ENCODE peak calls at places on chromosomes 3 and 15, in six cellular contexts. G, Y, T, Z, A and V are unnamed samples.

GRCh38 chr3:127988770-127989518 is 63.3 kb upstream of the SEC61A1 start:
- DNase-seq in Y (no peak), T (peak), A (no peak), Z (no peak), G (no peak), V (no peak)

GRCh38 chr3:17518189-17519059 is 224.0 kb downstream of the TBC1D5 start:
- DNase-seq in T (no peak), A (no peak), Z (no peak), Y (no peak), G (no peak), V (no peak)

GRCh38 chr3:76668653-76669052 is 371.2 kb upstream of the ROBO2 start:
- DNase-seq in G (no peak), Z (no peak), Y (no peak), A (no peak), T (no peak), V (no peak)

GRCh38 chr3:57977755-57978715 is 30.2 kb upstream of the FLNB start:
- DNase-seq in Y (no peak), Z (no peak), A (no peak), T (peak), G (no peak), V (no peak)

GRCh38 chr3:36784012-36784763 is 19.8 kb upstream of the DCLK3 start:
- DNase-seq in Y (no peak), G (no peak), Z (no peak), A (no peak), T (no peak), V (no peak)

GRCh38 chr3:180980612-180981011 is 8.9 kb downstream of the DNAJC19 start:
- DNase-seq in Y (no peak), T (no peak), Z (no peak), A (no peak), G (no peak), V (no peak)

GRCh38 chr3:99907959-99908544 is 90.4 kb downstream of the CMSS1 start:
- DNase-seq in A (no peak), Z (no peak), Y (no peak), T (no peak), G (no peak), V (no peak)

GRCh38 chr3:196440041-196440537 is 7.9 kb upstream of the UBXN7 start:
- DNase-seq in Y (peak), A (no peak), T (no peak), Z (no peak), G (no peak), V (no peak)

GRCh38 chr15:51111061-51111460 is 16.4 kb upstream of the TNFAIP8L3 start:
- DNase-seq in Y (no peak), G (no peak), A (no peak), Z (no peak), T (no peak), V (no peak)

GRCh38 chr3:149080699-149081091 is 5.6 kb downstream of the HLTF start:
- DNase-seq in T (no peak), Z (no peak), A (no peak), Y (no peak), G (no peak), V (no peak)

GRCh38 chr3:182802413-182802812 is 9.1 kb downstream of the ATP11B start:
- DNase-seq in Z (no peak), A (no peak), Y (no peak), G (no peak), T (no peak), V (no peak)

GRCh38 chr3:73740041-73740440 is 115.3 kb upstream of the PDZRN3 start:
- DNase-seq in Z (no peak), A (no peak), T (no peak), G (no peak), Y (no peak), V (no peak)

GRCh38 chr3:50605901-50606326 is 5.7 kb downstream of the CISH start:
- DNase-seq in Y (no peak), Z (peak), T (peak), A (no peak), G (no peak), V (no peak)

GRCh38 chr3:9499455-9500107 is 54.0 kb downstream of the LHFPL4 start:
- DNase-seq in G (no peak), T (no peak), A (no peak), Y (no peak), Z (no peak), V (no peak)

GRCh38 chr3:189945935-189946709 is 174.6 kb downstream of the P3H2 start:
- DNase-seq in Y (no peak), G (no peak), Z (no peak), T (peak), A (no peak), V (no peak)

GRCh38 chr3:34683851-34684250 is 885.4 kb downstream of the PDCD6IP start:
- DNase-seq in A (peak), Z (peak), G (peak), T (no peak), Y (peak), V (peak)

GRCh38 chr3:52317601-52318000 is 1.5 kb downstream of the DNAH1 start:
- DNase-seq in T (no peak), Z (peak), Y (no peak), A (peak), G (no peak), V (no peak)

GRCh38 chr3:161070980-161071663 is 34.0 kb downstream of the B3GALNT1 start:
- DNase-seq in A (no peak), Y (no peak), G (no peak), Z (no peak), T (no peak), V (no peak)

GRCh38 chr15:56272474-56272873 is 28.8 kb upstream of the RFX7 start:
- DNase-seq in Z (no peak), A (no peak), T (no peak), G (no peak), Y (no peak), V (no peak)

GRCh38 chr15:77830041-77830440 is 197.3 kb upstream of the LINGO1 start:
- DNase-seq in Z (no peak), Y (peak), G (no peak), T (no peak), A (no peak), V (no peak)

GRCh38 chr3:190862209-190863118 is at the start of gene GMNC:
- DNase-seq in T (peak), G (peak), A (peak), Y (peak), Z (peak), V (no peak)

GRCh38 chr15:74303741-74304309 is 63.6 kb downstream of the CYP11A1 start:
- DNase-seq in A (no peak), G (no peak), T (no peak), Y (no peak), Z (no peak), V (no peak)

GRCh38 chr3:178966299-178967183 is 105.1 kb downstream of the ZMAT3 start:
- DNase-seq in A (no peak), G (no peak), Z (no peak), T (peak), Y (peak), V (no peak)

GRCh38 chr15:88509964-88510363 is 36.5 kb downstream of the DET1 start:
- DNase-seq in Y (no peak), T (no peak), Z (no peak), G (no peak), A (no peak), V (no peak)

GRCh38 chr15:29276366-29276765 is 6.7 kb upstream of the NSMCE3 start:
- DNase-seq in G (no peak), Z (no peak), A (no peak), T (no peak), Y (no peak), V (no peak)

GRCh38 chr15:80151148-80151547 is 1.7 kb upstream of the FAH start:
- DNase-seq in Z (no peak), Y (no peak), G (no peak), T (no peak), A (no peak), V (no peak)

GRCh38 chr15:68210821-68211655 is 5.9 kb upstream of the CALML4 start:
- DNase-seq in Y (peak), T (no peak), A (peak), G (peak), Z (peak), V (peak)

GRCh38 chr3:101479022-101479421 is 34.0 kb downstream of the SENP7 start:
- DNase-seq in Y (no peak), T (no peak), G (no peak), A (no peak), Z (no peak), V (no peak)

GRCh38 chr3:138950006-138950644 is 3.1 kb downstream of the FOXL2NB start:
- DNase-seq in T (no peak), Z (peak), Y (peak), A (peak), G (no peak), V (no peak)

GRCh38 chr15:29826908-29827307 is 4.6 kb upstream of the TJP1 start:
- DNase-seq in G (no peak), T (no peak), Y (no peak), Z (no peak), A (no peak), V (no peak)